ENCODE peak calls at places on chromosomes 4 and X, in seven cellular contexts. One of them, this sample, is unnamed.
A peak's percentile ranks its signal among the peaks of the same experiment; 100 is the strongest.

GRCh38 chr4:26330186-26330787 is 9.5 kb downstream of the RBPJ start:
- DNase-seq in HepG2: peak; percentile 64
- DNase-seq in GM12878: no peak
- DNase-seq in SK-N-SH: peak; percentile 51
- DNase-seq in HCT116: peak; percentile 53
- DNase-seq in H1: no peak
- DNase-seq in K562: peak; percentile 29
- DNase-seq in this sample: no peak

GRCh38 chr4:5689065-5689464 is 19.3 kb downstream of the EVC2 start:
- DNase-seq in GM12878: no peak
- DNase-seq in H1: no peak
- DNase-seq in SK-N-SH: no peak
- DNase-seq in HCT116: no peak
- DNase-seq in K562: no peak
- DNase-seq in HepG2: no peak
- DNase-seq in this sample: no peak

GRCh38 chrX:123153846-123154335 is 30.2 kb upstream of the GRIA3 start:
- DNase-seq in SK-N-SH: no peak
- DNase-seq in K562: no peak
- DNase-seq in GM12878: no peak
- DNase-seq in HCT116: no peak
- DNase-seq in H1: no peak
- DNase-seq in HepG2: no peak
- DNase-seq in this sample: no peak

GRCh38 chr4:47804598-47804997 is 33.3 kb downstream of the CORIN start:
- DNase-seq in HepG2: no peak
- DNase-seq in H1: no peak
- DNase-seq in GM12878: no peak
- DNase-seq in SK-N-SH: no peak
- DNase-seq in HCT116: no peak
- DNase-seq in K562: no peak
- DNase-seq in this sample: no peak

GRCh38 chr4:88054229-88054628 is 46.8 kb downstream of the PKD2 start:
- DNase-seq in H1: no peak
- DNase-seq in SK-N-SH: no peak
- DNase-seq in K562: no peak
- DNase-seq in HCT116: no peak
- DNase-seq in HepG2: no peak
- DNase-seq in GM12878: no peak
- DNase-seq in this sample: no peak

GRCh38 chr4:15918484-15919129 is 19.9 kb downstream of the FGFBP1 start:
- DNase-seq in HCT116: no peak
- DNase-seq in GM12878: no peak
- DNase-seq in HepG2: no peak
- DNase-seq in K562: no peak
- DNase-seq in SK-N-SH: peak; percentile 32
- DNase-seq in H1: no peak
- DNase-seq in this sample: no peak

GRCh38 chr4:16161866-16162408 is 64.3 kb downstream of the TAPT1 start:
- DNase-seq in GM12878: no peak
- DNase-seq in K562: no peak
- DNase-seq in HCT116: no peak
- DNase-seq in SK-N-SH: no peak
- DNase-seq in H1: no peak
- DNase-seq in HepG2: no peak
- DNase-seq in this sample: no peak

GRCh38 chrX:153614818-153615217 is 15.9 kb upstream of the CCNQ start:
- DNase-seq in K562: no peak
- DNase-seq in H1: no peak
- DNase-seq in HCT116: no peak
- DNase-seq in SK-N-SH: no peak
- DNase-seq in GM12878: no peak
- DNase-seq in HepG2: no peak
- DNase-seq in this sample: no peak

GRCh38 chr4:174873931-174874330 is 44.2 kb upstream of the ADAM29 start:
- DNase-seq in HepG2: no peak
- DNase-seq in HCT116: peak; percentile 4
- DNase-seq in K562: peak; percentile 18
- DNase-seq in H1: no peak
- DNase-seq in SK-N-SH: peak; percentile 28
- DNase-seq in GM12878: peak; percentile 25
- DNase-seq in this sample: peak; percentile 52

GRCh38 chrX:24934279-24934678 is 81.5 kb downstream of the ARX start:
- DNase-seq in K562: no peak
- DNase-seq in HCT116: no peak
- DNase-seq in SK-N-SH: no peak
- DNase-seq in GM12878: no peak
- DNase-seq in H1: no peak
- DNase-seq in HepG2: no peak
- DNase-seq in this sample: no peak

GRCh38 chr4:118281611-118282442 is 71.0 kb downstream of the PRSS12 start:
- DNase-seq in H1: no peak
- DNase-seq in HepG2: peak; percentile 18
- DNase-seq in K562: no peak
- DNase-seq in HCT116: no peak
- DNase-seq in GM12878: no peak
- DNase-seq in SK-N-SH: no peak
- DNase-seq in this sample: no peak

GRCh38 chr4:159487284-159487747 is 384.4 kb downstream of the RAPGEF2 start:
- DNase-seq in K562: peak; percentile 69
- DNase-seq in HCT116: peak; percentile 65
- DNase-seq in GM12878: peak; percentile 17
- DNase-seq in SK-N-SH: peak; percentile 56
- DNase-seq in HepG2: peak; percentile 68
- DNase-seq in H1: peak; percentile 21
- DNase-seq in this sample: peak; percentile 17

GRCh38 chr4:176841730-176842129 is 49.0 kb upstream of the VEGFC start:
- DNase-seq in K562: no peak
- DNase-seq in SK-N-SH: no peak
- DNase-seq in HCT116: no peak
- DNase-seq in H1: no peak
- DNase-seq in HepG2: no peak
- DNase-seq in GM12878: no peak
- DNase-seq in this sample: no peak

GRCh38 chr4:23884731-23885130 is 5.1 kb downstream of the PPARGC1A start:
- DNase-seq in K562: no peak
- DNase-seq in SK-N-SH: no peak
- DNase-seq in H1: no peak
- DNase-seq in GM12878: no peak
- DNase-seq in HepG2: no peak
- DNase-seq in HCT116: no peak
- DNase-seq in this sample: no peak

GRCh38 chr4:5908836-5909235 is 15.9 kb upstream of the CRMP1 start:
- DNase-seq in HCT116: no peak
- DNase-seq in H1: no peak
- DNase-seq in K562: no peak
- DNase-seq in SK-N-SH: no peak
- DNase-seq in GM12878: no peak
- DNase-seq in HepG2: no peak
- DNase-seq in this sample: no peak

GRCh38 chr4:99235955-99236354 is 16.9 kb upstream of the ADH6 start:
- DNase-seq in GM12878: no peak
- DNase-seq in HCT116: no peak
- DNase-seq in SK-N-SH: no peak
- DNase-seq in HepG2: no peak
- DNase-seq in K562: no peak
- DNase-seq in H1: no peak
- DNase-seq in this sample: no peak

GRCh38 chr4:46908148-46908547 is 897 bp downstream of the COX7B2 start:
- DNase-seq in H1: no peak
- DNase-seq in HCT116: no peak
- DNase-seq in HepG2: no peak
- DNase-seq in GM12878: no peak
- DNase-seq in K562: no peak
- DNase-seq in SK-N-SH: no peak
- DNase-seq in this sample: peak; percentile 21

GRCh38 chr4:169045862-169046584 is 36.0 kb upstream of the CBR4 start:
- DNase-seq in K562: no peak
- DNase-seq in H1: no peak
- DNase-seq in GM12878: no peak
- DNase-seq in SK-N-SH: no peak
- DNase-seq in HepG2: no peak
- DNase-seq in HCT116: no peak
- DNase-seq in this sample: no peak

GRCh38 chr4:182808673-182809416 is 108.3 kb downstream of the DCTD start:
- DNase-seq in HepG2: no peak
- DNase-seq in SK-N-SH: no peak
- DNase-seq in K562: no peak
- DNase-seq in HCT116: no peak
- DNase-seq in GM12878: peak; percentile 55
- DNase-seq in H1: no peak
- DNase-seq in this sample: no peak

GRCh38 chr4:85733798-85734197 is 258.8 kb downstream of the ARHGAP24 start:
- DNase-seq in K562: no peak
- DNase-seq in H1: no peak
- DNase-seq in HCT116: no peak
- DNase-seq in SK-N-SH: no peak
- DNase-seq in GM12878: no peak
- DNase-seq in HepG2: no peak
- DNase-seq in this sample: no peak
- TF ChIP-seq JUND in K562: no peak
- TF ChIP-seq JUND in H1: no peak
- TF ChIP-seq JUND in HCT116: no peak
- TF ChIP-seq JUND in SK-N-SH: no peak
- TF ChIP-seq JUND in GM12878: no peak
- TF ChIP-seq JUND in HepG2: no peak
- TF ChIP-seq JUND in this sample: no peak

GRCh38 chrX:53128097-53128749 is 34.3 kb downstream of the KANTR start:
- DNase-seq in HCT116: no peak
- DNase-seq in GM12878: no peak
- DNase-seq in H1: no peak
- DNase-seq in K562: no peak
- DNase-seq in SK-N-SH: no peak
- DNase-seq in HepG2: no peak
- DNase-seq in this sample: no peak
- TF ChIP-seq JUND in HCT116: no peak
- TF ChIP-seq JUND in GM12878: no peak
- TF ChIP-seq JUND in H1: no peak
- TF ChIP-seq JUND in K562: no peak
- TF ChIP-seq JUND in SK-N-SH: no peak
- TF ChIP-seq JUND in HepG2: no peak
- TF ChIP-seq JUND in this sample: no peak

GRCh38 chr4:73922766-73923630 is 53.8 kb downstream of the CXCL1 start:
- DNase-seq in HepG2: no peak
- DNase-seq in SK-N-SH: no peak
- DNase-seq in H1: no peak
- DNase-seq in K562: no peak
- DNase-seq in GM12878: no peak
- DNase-seq in HCT116: peak; percentile 15
- DNase-seq in this sample: no peak
- TF ChIP-seq JUND in HepG2: no peak
- TF ChIP-seq JUND in SK-N-SH: no peak
- TF ChIP-seq JUND in H1: no peak
- TF ChIP-seq JUND in K562: no peak
- TF ChIP-seq JUND in GM12878: no peak
- TF ChIP-seq JUND in HCT116: no peak
- TF ChIP-seq JUND in this sample: no peak

GRCh38 chrX:30309139-30309571 is at the start of gene NR0B1:
- DNase-seq in H1: no peak
- DNase-seq in GM12878: no peak
- DNase-seq in HCT116: no peak
- DNase-seq in K562: no peak
- DNase-seq in SK-N-SH: no peak
- DNase-seq in HepG2: no peak
- DNase-seq in this sample: no peak

GRCh38 chrX:30312858-30313257 is 3.7 kb upstream of the NR0B1 start:
- DNase-seq in HepG2: no peak
- DNase-seq in HCT116: no peak
- DNase-seq in H1: no peak
- DNase-seq in K562: no peak
- DNase-seq in SK-N-SH: no peak
- DNase-seq in GM12878: no peak
- DNase-seq in this sample: no peak

GRCh38 chrX:30313322-30313721 is 4.1 kb upstream of the NR0B1 start:
- DNase-seq in HCT116: no peak
- DNase-seq in GM12878: no peak
- DNase-seq in SK-N-SH: no peak
- DNase-seq in K562: no peak
- DNase-seq in H1: no peak
- DNase-seq in HepG2: peak; percentile 77
- DNase-seq in this sample: no peak

GRCh38 chrX:30308263-30309138 is 689 bp downstream of the NR0B1 start:
- DNase-seq in K562: no peak
- DNase-seq in HepG2: no peak
- DNase-seq in SK-N-SH: peak; percentile 26
- DNase-seq in H1: no peak
- DNase-seq in GM12878: no peak
- DNase-seq in HCT116: no peak
- DNase-seq in this sample: no peak

DNA sequence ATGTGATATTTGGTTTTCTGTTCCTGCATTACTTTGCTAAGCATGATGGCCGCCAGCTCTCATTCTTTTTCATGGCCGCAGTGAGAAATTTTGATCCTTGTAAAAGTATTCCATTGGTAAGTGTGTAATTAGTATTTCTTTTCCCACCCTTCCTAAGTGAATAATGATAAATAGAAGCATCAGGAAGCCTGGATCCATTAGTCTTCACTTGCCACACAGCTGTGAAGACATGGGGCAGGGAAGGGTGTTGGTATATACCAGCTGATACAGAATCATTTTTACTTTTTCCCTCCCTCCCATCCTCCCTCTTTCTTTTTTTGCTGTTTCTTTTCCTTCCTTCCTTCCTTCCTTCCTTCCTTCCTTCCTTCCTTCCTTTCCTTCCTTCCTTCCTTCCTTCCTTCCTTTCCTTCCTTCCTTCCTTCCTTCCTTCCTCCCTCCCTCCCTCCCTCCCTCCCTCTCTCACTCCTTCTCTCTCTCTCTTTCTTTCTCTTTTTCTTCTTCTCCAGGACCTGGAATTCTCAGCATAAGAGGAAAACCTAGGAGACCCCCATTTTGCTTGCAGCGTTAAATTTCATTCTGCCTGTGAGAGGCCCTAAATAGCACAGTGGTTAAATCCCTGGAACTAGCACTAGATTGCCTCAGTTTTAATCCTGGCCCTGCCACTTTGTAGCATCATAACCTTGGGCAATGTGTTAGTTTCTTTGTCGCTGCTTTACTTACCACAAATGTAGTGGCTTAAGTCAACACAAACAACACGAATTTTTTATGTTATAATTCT is 1.4 kb upstream of the NR0B1 start:
- DNase-seq in K562: no peak
- DNase-seq in SK-N-SH: no peak
- DNase-seq in H1: no peak
- DNase-seq in GM12878: no peak
- DNase-seq in HepG2: no peak
- DNase-seq in HCT116: no peak
- DNase-seq in this sample: no peak
- TF ChIP-seq JUND in K562: no peak
- TF ChIP-seq JUND in SK-N-SH: no peak
- TF ChIP-seq JUND in H1: no peak
- TF ChIP-seq JUND in GM12878: no peak
- TF ChIP-seq JUND in HepG2: no peak
- TF ChIP-seq JUND in HCT116: no peak
- TF ChIP-seq JUND in this sample: no peak

GRCh38 chr4:3656441-3657376 is 109.5 kb upstream of the ADRA2C start:
- DNase-seq in H1: no peak
- DNase-seq in HepG2: no peak
- DNase-seq in K562: no peak
- DNase-seq in HCT116: no peak
- DNase-seq in SK-N-SH: no peak
- DNase-seq in GM12878: no peak
- DNase-seq in this sample: no peak
- TF ChIP-seq JUND in H1: no peak
- TF ChIP-seq JUND in HepG2: no peak
- TF ChIP-seq JUND in K562: no peak
- TF ChIP-seq JUND in HCT116: no peak
- TF ChIP-seq JUND in SK-N-SH: no peak
- TF ChIP-seq JUND in GM12878: no peak
- TF ChIP-seq JUND in this sample: no peak

GRCh38 chr4:78543424-78544238 is 7.9 kb upstream of the ANXA3 start:
- DNase-seq in HCT116: no peak
- DNase-seq in HepG2: no peak
- DNase-seq in H1: no peak
- DNase-seq in GM12878: no peak
- DNase-seq in K562: no peak
- DNase-seq in SK-N-SH: no peak
- DNase-seq in this sample: no peak
- TF ChIP-seq JUND in HCT116: peak; percentile 53
- TF ChIP-seq JUND in HepG2: no peak
- TF ChIP-seq JUND in H1: no peak
- TF ChIP-seq JUND in GM12878: no peak
- TF ChIP-seq JUND in K562: no peak
- TF ChIP-seq JUND in SK-N-SH: peak; percentile 36
- TF ChIP-seq JUND in this sample: no peak

This sample was measured in T47D.